ENCODE peak calls at places on chromosomes 12 and 14, in seven cellular contexts. T is AG10803, M is brain microvascular endothelial cell, I is cardiac muscle cell, V is lower lobe of right lung, D is neural progenitor cell, Y is fibroblast of lung. L is an unnamed sample.

GRCh38 chr12:2456813-2457186 is 338.0 kb upstream of the FKBP4 start:
- DNase-seq in T (no peak), M (no peak), I (no peak), V (no peak), D (no peak), Y (no peak), L (no peak)

GRCh38 chr14:103123634-103124500 is 606 bp downstream of the TNFAIP2 start:
- DNase-seq in T (peak), M (no peak), I (peak), V (peak), D (peak), Y (no peak), L (peak)

GRCh38 chr12:103499571-103499970 is 3.8 kb upstream of the C12orf42 start:
- DNase-seq in T (no peak), M (no peak), I (no peak), V (no peak), D (no peak), Y (no peak), L (no peak)

GRCh38 chr12:23001487-23001886 is 376.5 kb downstream of the ETNK1 start:
- DNase-seq in T (no peak), M (no peak), I (no peak), V (no peak), D (no peak), Y (no peak), L (no peak)

GRCh38 chr12:92123780-92124707 is 21.6 kb downstream of the BTG1 start:
- DNase-seq in T (peak), M (no peak), I (peak), V (no peak), D (no peak), Y (no peak), L (no peak)

GRCh38 chr14:37721976-37722659 is 126.7 kb downstream of the TTC6 start:
- DNase-seq in T (peak), M (no peak), I (no peak), V (no peak), D (no peak), Y (no peak), L (no peak)

GRCh38 chr14:64746298-64747250 is 42.4 kb downstream of the PLEKHG3 start:
- DNase-seq in T (peak), M (peak), I (peak), V (no peak), D (no peak), Y (peak), L (no peak)

GRCh38 chr12:59030415-59030814 is 110.1 kb upstream of the LRIG3 start:
- DNase-seq in T (no peak), M (no peak), I (no peak), V (peak), D (no peak), Y (no peak), L (no peak)

GRCh38 chr14:61561657-61562276 is 133.5 kb upstream of the HIF1A start:
- DNase-seq in T (peak), M (peak), I (peak), V (peak), D (no peak), Y (peak), L (peak)

GRCh38 chr14:101027966-101028365 is 124.4 kb upstream of the RTL1 start:
- DNase-seq in T (no peak), M (no peak), I (no peak), V (no peak), D (no peak), Y (no peak), L (peak)

GRCh38 chr12:43038991-43039390 is 449.4 kb upstream of the PRICKLE1 start:
- DNase-seq in T (no peak), M (no peak), I (no peak), V (no peak), D (peak), Y (peak), L (no peak)

GRCh38 chr14:103543721-103544626 is 15.0 kb downstream of the TRMT61A start:
- DNase-seq in T (no peak), M (no peak), I (peak), V (peak), D (peak), Y (no peak), L (peak)

DNA sequence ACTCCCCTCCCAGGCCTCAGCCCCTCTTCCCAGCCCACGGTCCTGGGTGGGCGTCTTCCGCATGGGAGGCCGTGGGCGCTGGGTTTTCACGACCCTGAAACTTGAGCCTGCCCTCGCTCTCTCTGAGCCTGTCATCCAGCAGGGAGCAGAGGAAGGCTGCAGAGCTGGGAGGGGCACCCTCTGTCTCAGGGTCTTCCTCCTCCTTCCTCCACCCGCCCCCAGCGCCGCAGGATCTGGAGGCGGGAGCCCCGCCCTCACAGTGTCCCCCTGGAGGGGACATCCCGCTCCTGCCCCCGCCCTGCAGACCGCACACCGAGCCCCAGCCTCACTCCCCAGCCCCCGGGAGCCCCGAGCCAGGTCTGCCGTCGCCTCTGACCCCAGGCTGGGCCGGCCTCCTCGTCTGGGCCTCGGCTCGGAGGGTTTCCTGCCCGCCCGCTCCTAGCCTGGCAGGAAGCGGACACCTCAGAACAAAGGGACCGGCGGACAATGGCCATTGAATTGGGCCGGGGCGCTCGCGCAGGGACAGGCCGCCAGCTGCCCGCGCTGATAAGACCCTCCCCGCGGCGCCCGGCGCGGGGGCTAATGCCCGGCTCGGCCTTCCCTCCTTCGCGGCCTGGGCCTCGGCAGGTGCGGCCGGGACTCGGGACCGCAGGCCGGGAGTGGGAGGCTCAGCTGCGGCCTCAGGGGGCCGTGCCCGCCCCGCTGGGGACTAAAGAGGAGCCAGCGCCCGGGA is 15.3 kb upstream of the NUDT14 start:
- DNase-seq in T (no peak), M (no peak), I (no peak), V (peak), D (peak), Y (no peak), L (no peak)
- H3K4me3 ChIP-seq in T (no peak), M (no peak), I (peak), V (peak), D (peak), Y (no peak), L (peak)

GRCh38 chr12:109910969-109911348 is 10.9 kb downstream of the TCHP start:
- DNase-seq in T (peak), M (peak), I (peak), V (peak), D (peak), Y (peak), L (no peak)
- TF ChIP-seq CTCF in T (peak), M (peak), I (peak), V (no peak), D (peak), Y (no peak), L (no peak)

DNA sequence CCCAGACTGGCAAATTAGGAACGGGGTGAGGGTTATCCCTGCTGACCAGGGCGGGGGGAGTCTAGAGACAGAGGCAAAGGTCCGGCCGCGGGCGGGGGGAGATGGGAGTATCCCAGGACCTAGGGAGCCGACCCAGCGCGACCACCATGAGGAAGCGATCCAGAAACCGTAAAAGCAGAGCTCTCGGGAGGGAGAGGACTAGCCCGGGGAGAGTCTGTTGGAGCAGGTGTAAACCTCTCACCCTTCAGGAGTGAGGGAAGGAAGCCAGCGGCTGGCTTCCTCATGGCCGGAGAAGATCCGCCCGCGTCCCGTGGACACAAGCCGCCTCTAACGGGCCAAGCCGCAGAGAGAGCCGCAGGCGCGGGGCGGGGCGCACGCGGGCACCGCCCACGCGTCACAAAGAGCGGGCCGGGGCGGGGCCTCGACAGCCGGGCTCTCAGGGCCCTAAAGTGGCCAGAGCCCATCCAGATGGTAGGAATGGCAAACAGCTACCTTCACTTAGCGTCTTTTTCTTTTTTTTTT is at the start of gene ACRBP:
- DNase-seq in T (peak), M (no peak), I (peak), V (peak), D (peak), Y (peak), L (peak)
- H3K4me3 ChIP-seq in T (peak), M (peak), I (peak), V (peak), D (peak), Y (no peak), L (peak)

DNA sequence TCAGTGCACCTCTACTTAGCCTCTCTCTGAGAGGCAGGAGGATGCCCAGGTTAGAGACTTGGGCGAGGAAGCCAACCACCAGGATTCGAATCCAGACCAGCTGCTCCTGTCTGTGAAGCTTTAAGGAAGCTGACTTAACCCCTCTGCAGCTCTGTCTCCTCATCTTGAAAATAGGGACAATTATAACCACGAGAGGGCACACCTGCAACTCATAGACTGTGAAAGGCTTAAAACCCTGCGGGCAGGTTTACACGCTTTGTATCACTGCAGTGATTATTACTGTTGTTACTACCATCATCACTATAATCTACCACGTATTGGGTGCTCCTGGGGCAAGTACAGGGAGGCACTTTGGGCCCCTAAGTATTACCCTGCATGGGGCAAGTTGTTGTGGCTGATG is 379.8 kb downstream of the VRK1 start:
- DNase-seq in T (peak), M (no peak), I (no peak), V (no peak), D (peak), Y (peak), L (no peak)
- TF ChIP-seq CTCF in T (peak), M (no peak), I (no peak), V (no peak), D (peak), Y (no peak), L (no peak)

GRCh38 chr12:54364413-54364812 is at the start of gene GPR84:
- DNase-seq in T (no peak), M (no peak), I (peak), V (no peak), D (no peak), Y (no peak), L (no peak)
- H3K4me3 ChIP-seq in T (no peak), M (no peak), I (no peak), V (no peak), D (no peak), Y (no peak), L (peak)

GRCh38 chr12:53695148-53696138 is 19.6 kb upstream of the ATP5MC2 start:
- DNase-seq in T (peak), M (peak), I (peak), V (no peak), D (peak), Y (peak), L (peak)
- TF ChIP-seq CTCF in T (no peak), M (peak), I (peak), V (no peak), D (peak), Y (no peak), L (no peak)

DNA sequence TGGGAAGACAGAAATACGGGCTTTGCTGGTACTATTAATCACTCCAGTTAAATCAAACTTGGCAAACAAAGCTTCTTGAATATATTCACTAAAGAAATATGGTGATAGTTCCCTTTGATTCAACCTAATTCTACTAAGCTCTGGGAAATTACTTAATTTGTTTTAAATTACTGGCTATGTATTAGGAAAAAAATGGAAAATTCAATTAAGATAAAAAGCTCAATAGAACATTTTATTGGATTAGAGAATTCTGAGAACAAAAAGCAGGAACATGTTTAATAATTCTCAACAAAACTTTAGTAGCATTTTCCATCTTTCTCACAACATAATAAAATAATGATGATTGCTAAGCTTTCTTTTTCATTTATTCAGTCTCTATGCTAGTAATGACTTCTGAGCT is 30.2 kb downstream of the BDKRB1 start:
- DNase-seq in T (no peak), M (no peak), I (no peak), V (no peak), D (no peak), Y (no peak), L (no peak)
- H3K4me3 ChIP-seq in T (no peak), M (no peak), I (no peak), V (no peak), D (no peak), Y (no peak), L (no peak)

L was measured in spleen.